ENCODE peak calls at places on chromosomes 16 and 17, in six cellular contexts. Y is MM.1S, U is astrocyte, R is HCT116, T is OCI-LY7, D is neural progenitor cell. O is an unnamed sample.

GRCh38 chr17:19796457-19796856 is 48.4 kb upstream of the ALDH3A1 start:
- DNase-seq in Y (no peak), R (no peak), T (peak; percentile 8), D (no peak), U (no peak), O (no peak)

GRCh38 chr17:53806473-53806872 is 16.3 kb upstream of the KIF2B start:
- DNase-seq in U (no peak), D (no peak), R (no peak), Y (no peak), T (no peak), O (no peak)

GRCh38 chr17:67434061-67434525 is 57.0 kb downstream of the PITPNC1 start:
- DNase-seq in U (no peak), D (no peak), Y (no peak), T (no peak), R (no peak), O (peak; percentile 7)

GRCh38 chr17:29931253-29931932 is 1.4 kb upstream of the SSH2 start:
- DNase-seq in T (peak; percentile 99), D (peak; percentile 86), Y (peak; percentile 87), U (peak; percentile 56), R (peak; percentile 82), O (peak; percentile 50)

GRCh38 chr16:80526418-80527061 is 14.3 kb upstream of the DYNLRB2 start:
- DNase-seq in U (peak; percentile 29), Y (peak; percentile 66), D (peak; percentile 78), T (peak; percentile 64), R (peak; percentile 38), O (peak; percentile 90)

GRCh38 chr17:8163978-8164814 is 1.4 kb upstream of the VAMP2 start:
- DNase-seq in Y (no peak), T (peak; percentile 62), D (no peak), R (no peak), U (peak; percentile 25), O (no peak)

GRCh38 chr17:8253801-8254200 is 4.7 kb downstream of the PFAS start:
- DNase-seq in T (peak; percentile 18), R (peak; percentile 13), D (peak; percentile 18), U (no peak), Y (no peak), O (no peak)

GRCh38 chr17:43449470-43450202 is 34.1 kb upstream of the DHX8 start:
- DNase-seq in Y (no peak), T (no peak), R (no peak), D (no peak), U (no peak), O (no peak)

GRCh38 chr16:19696961-19697360 is 21.1 kb downstream of the KNOP1 start:
- DNase-seq in T (no peak), U (no peak), D (no peak), Y (no peak), R (no peak), O (no peak)

GRCh38 chr16:15708096-15708495 is 58.1 kb downstream of the NDE1 start:
- DNase-seq in Y (no peak), R (no peak), U (peak; percentile 59), T (no peak), D (no peak), O (peak; percentile 39)

GRCh38 chr17:45896803-45897693 is 2.7 kb downstream of the MAPT start:
- DNase-seq in D (peak; percentile 59), R (no peak), Y (no peak), T (no peak), U (no peak), O (no peak)

GRCh38 chr17:65074778-65075250 is 18.3 kb upstream of the GNA13 start:
- DNase-seq in R (no peak), Y (no peak), T (no peak), U (no peak), D (no peak), O (no peak)
- H3K27ac ChIP-seq in R (no peak overlapping the region), Y (no peak overlapping the region), T (no peak overlapping the region), U (no peak overlapping the region), D (no peak overlapping the region), O (no peak overlapping the region)

GRCh38 chr17:17606416-17607000 is 15.0 kb upstream of the PEMT start:
- DNase-seq in D (no peak), U (no peak), Y (no peak), R (no peak), T (no peak), O (no peak)

GRCh38 chr17:17605747-17606083 is 14.2 kb upstream of the PEMT start:
- DNase-seq in Y (no peak), U (peak; percentile 69), T (no peak), R (no peak), D (no peak), O (no peak)

GRCh38 chr17:17605083-17605746 is 13.7 kb upstream of the PEMT start:
- DNase-seq in U (no peak), D (no peak), T (no peak), R (no peak), Y (no peak), O (no peak)

GRCh38 chr17:17603178-17603894 is 11.8 kb upstream of the PEMT start:
- DNase-seq in R (no peak), D (no peak), Y (no peak), T (peak; percentile 51), U (no peak), O (no peak)

DNA sequence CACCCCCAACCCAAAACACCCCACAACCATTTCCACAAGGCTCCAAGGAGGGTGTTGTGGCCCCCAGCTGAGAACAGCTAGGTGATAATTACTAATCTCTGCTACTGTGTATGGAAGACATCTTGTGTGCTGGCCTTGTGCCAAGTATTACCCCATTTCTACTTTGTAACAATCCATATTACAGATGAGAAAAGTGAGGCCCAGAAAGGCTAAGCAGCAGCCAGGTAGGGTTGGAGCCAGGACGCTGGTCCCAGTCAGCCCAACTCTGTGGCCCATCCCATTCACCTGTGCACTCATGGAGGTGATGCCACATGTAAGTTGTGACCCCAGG is 12.4 kb upstream of the PEMT start:
- DNase-seq in T (no peak), U (no peak), Y (no peak), D (no peak), R (no peak), O (no peak)
- H2AFZ ChIP-seq in T (peak overlapping the region; percentile 27), U (no peak overlapping the region), Y (no peak overlapping the region), D (no peak overlapping the region), R (no peak overlapping the region), O (no peak overlapping the region)

GRCh38 chr17:61144137-61144536 is 255.5 kb upstream of the TBX2 start:
- DNase-seq in Y (no peak), D (no peak), T (no peak), R (no peak), U (no peak), O (no peak)
- H3K27ac ChIP-seq in Y (no peak overlapping the region), D (no peak overlapping the region), T (no peak overlapping the region), R (no peak overlapping the region), U (no peak overlapping the region), O (no peak overlapping the region)

GRCh38 chr16:57147381-57148191 is 38.3 kb downstream of the PSME3IP1 start:
- DNase-seq in U (no peak), D (peak; percentile 33), Y (peak; percentile 24), R (no peak), T (peak; percentile 70), O (no peak)
- H2AFZ ChIP-seq in U (no peak overlapping the region), D (no peak overlapping the region), Y (no peak overlapping the region), R (no peak overlapping the region), T (peak overlapping the region; percentile 14), O (no peak overlapping the region)

GRCh38 chr17:57335195-57335792 is 79.0 kb downstream of the MSI2 start:
- DNase-seq in U (no peak), D (no peak), R (no peak), Y (no peak), T (no peak), O (no peak)
- H3K27ac ChIP-seq in U (no peak overlapping the region), D (no peak overlapping the region), R (no peak overlapping the region), Y (no peak overlapping the region), T (no peak overlapping the region), O (no peak overlapping the region)

GRCh38 chr17:48997827-48998556 is 807 bp downstream of the IGF2BP1 start:
- DNase-seq in R (no peak), D (peak; percentile 52), U (no peak), T (peak; percentile 35), Y (no peak), O (peak; percentile 48)

GRCh38 chr17:48995332-48995870 is 1.8 kb upstream of the IGF2BP1 start:
- DNase-seq in T (peak; percentile 24), Y (no peak), D (peak; percentile 85), U (no peak), R (no peak), O (no peak)

GRCh38 chr17:48995871-48996695 is 1.1 kb upstream of the IGF2BP1 start:
- DNase-seq in Y (no peak), T (peak; percentile 66), D (peak; percentile 97), U (no peak), R (no peak), O (no peak)

GRCh38 chr17:48997103-48997826 is at the start of gene IGF2BP1:
- DNase-seq in D (peak; percentile 93), R (no peak), T (peak; percentile 70), U (no peak), Y (no peak), O (peak; percentile 60)

DNA sequence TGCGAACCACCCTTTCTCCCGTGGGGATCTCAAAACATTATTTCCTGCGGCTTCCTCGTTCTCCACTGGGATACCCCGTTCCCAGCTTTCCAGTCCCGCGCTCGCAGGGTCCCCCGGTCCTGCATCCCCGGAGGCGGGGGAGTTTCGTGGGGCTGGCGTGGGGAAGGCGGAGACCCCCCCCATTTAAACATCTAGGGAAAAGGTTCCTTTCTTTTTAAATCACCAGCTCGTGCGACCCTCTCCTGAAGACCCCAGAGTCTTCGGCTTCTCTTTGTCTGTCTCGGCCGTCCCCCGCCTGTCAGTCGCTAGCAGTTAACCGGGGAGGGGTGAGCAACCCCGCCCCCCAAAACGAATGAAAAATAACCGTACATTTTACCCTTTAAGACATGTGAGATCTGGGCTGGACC is 486 bp upstream of the IGF2BP1 start:
- DNase-seq in D (no peak), T (no peak), R (no peak), U (no peak), Y (no peak), O (no peak)
- H2AFZ ChIP-seq in D (no peak overlapping the region), T (peak overlapping the region; percentile 70), R (no peak overlapping the region), U (peak overlapping the region; percentile 63), Y (no peak overlapping the region), O (peak overlapping the region; percentile 79)

O was measured in trophoblast cell.